ENCODE peak calls at places on chromosomes 11 and 22, in five cellular contexts. E, A, X, G and J are unnamed samples.

GRCh38 chr11:36492724-36493304 is 17.3 kb downstream of the TRAF6 start:
- DNase-seq in E (no peak), A (peak; percentile 73), X (peak; percentile 43), G (peak; percentile 46), J (no peak)

GRCh38 chr11:103696130-103696529 is 340.3 kb upstream of the DDI1 start:
- DNase-seq in E (no peak), A (no peak), X (no peak), G (peak; percentile 11), J (no peak)

GRCh38 chr11:68016161-68016903 is 6.2 kb downstream of the ALDH3B1 start:
- DNase-seq in E (no peak), A (no peak), X (no peak), G (no peak), J (no peak)

GRCh38 chr11:111520565-111520964 is 6.0 kb downstream of the HOATZ start:
- DNase-seq in E (no peak), A (no peak), X (no peak), G (no peak), J (no peak)

GRCh38 chr11:73291196-73291595 is 16.9 kb upstream of the ARHGEF17 start:
- DNase-seq in E (no peak), A (no peak), X (no peak), G (no peak), J (no peak)

GRCh38 chr22:31085493-31085824 is 4.3 kb downstream of the SMTN start:
- DNase-seq in E (peak; percentile 79), A (peak; percentile 74), X (no peak), G (no peak), J (no peak)

GRCh38 chr11:27705873-27706820 is 5.9 kb upstream of the BDNF start:
- DNase-seq in E (no peak), A (peak; percentile 79), X (peak; percentile 46), G (peak; percentile 71), J (no peak)

GRCh38 chr22:46043816-46044717 is 67.1 kb upstream of the WNT7B start:
- DNase-seq in E (peak; percentile 79), A (peak; percentile 68), X (no peak), G (no peak), J (no peak)

GRCh38 chr11:43508511-43508918 is 149.8 kb downstream of the TTC17 start:
- DNase-seq in E (no peak), A (no peak), X (peak; percentile 51), G (no peak), J (no peak)

GRCh38 chr11:73225001-73225686 is 7.1 kb downstream of the P2RY2 start:
- DNase-seq in E (no peak), A (peak; percentile 51), X (no peak), G (peak; percentile 12), J (no peak)

GRCh38 chr11:106208795-106209194 is 131.3 kb downstream of the AASDHPPT start:
- DNase-seq in E (no peak), A (no peak), X (no peak), G (peak; percentile 7), J (no peak)

GRCh38 chr11:123373754-123374621 is 56.1 kb upstream of the GRAMD1B start:
- DNase-seq in E (no peak), A (no peak), X (no peak), G (no peak), J (no peak)

GRCh38 chr11:66841861-66842260 is 1.4 kb upstream of the RCE1 start:
- DNase-seq in E (peak; percentile 15), A (no peak), X (no peak), G (no peak), J (no peak)

GRCh38 chr22:31488988-31489617 is 539 bp downstream of the EIF4ENIF1 start:
- DNase-seq in E (no peak), A (peak; percentile 65), X (no peak), G (peak; percentile 84), J (no peak)

GRCh38 chr11:120334332-120334731 is 1.9 kb upstream of the ARHGEF12 start:
- DNase-seq in E (no peak), A (no peak), X (no peak), G (no peak), J (no peak)

GRCh38 chr11:3224730-3225098 is 6.1 kb upstream of the MRGPRG start:
- DNase-seq in E (no peak), A (no peak), X (no peak), G (peak; percentile 66), J (peak; percentile 72)

GRCh38 chr22:28967163-28967562 is 83.8 kb downstream of the ZNRF3 start:
- DNase-seq in E (no peak), A (no peak), X (no peak), G (no peak), J (no peak)

GRCh38 chr11:118002541-118003019 is 16.4 kb downstream of the IL10RA start:
- DNase-seq in E (no peak), A (peak; percentile 35), X (no peak), G (no peak), J (no peak)

GRCh38 chr11:14309425-14310192 is 49.4 kb downstream of the RRAS2 start:
- DNase-seq in E (no peak), A (no peak), X (no peak), G (no peak), J (no peak)

GRCh38 chr11:47983464-47984397 is 3.4 kb downstream of the PTPRJ start:
- DNase-seq in E (no peak), A (no peak), X (no peak), G (no peak), J (no peak)

GRCh38 chr11:19674831-19675230 is 37.8 kb upstream of the NAV2 start:
- DNase-seq in E (no peak), A (no peak), X (no peak), G (no peak), J (no peak)

GRCh38 chr11:123235687-123236261 is 40.7 kb upstream of the CLMP start:
- DNase-seq in E (no peak), A (no peak), X (no peak), G (no peak), J (no peak)

GRCh38 chr11:113979427-113979826 is 4.5 kb downstream of the HTR3A start:
- DNase-seq in E (no peak), A (no peak), X (no peak), G (no peak), J (no peak)

GRCh38 chr22:42330953-42331525 is 60.6 kb upstream of the TCF20 start:
- DNase-seq in E (no peak), A (no peak), X (no peak), G (no peak), J (no peak)

GRCh38 chr22:27668828-27669797 is 132.4 kb downstream of the MN1 start:
- DNase-seq in E (no peak), A (peak; percentile 7), X (peak; percentile 70), G (no peak), J (no peak)

GRCh38 chr22:32364210-32364609 is 6.5 kb downstream of the RFPL3 start:
- DNase-seq in E (no peak), A (no peak), X (no peak), G (no peak), J (no peak)

GRCh38 chr11:125517116-125517804 is 21.2 kb upstream of the FEZ1 start:
- DNase-seq in E (no peak), A (peak; percentile 100), X (no peak), G (peak; percentile 61), J (no peak)

GRCh38 chr11:45399166-45399565 is 113.0 kb upstream of the SYT13 start:
- DNase-seq in E (no peak), A (no peak), X (no peak), G (no peak), J (no peak)

GRCh38 chr22:22099833-22100812 is 117.5 kb upstream of the TOP3B start:
- DNase-seq in E (no peak), A (peak; percentile 50), X (no peak), G (no peak), J (no peak)

GRCh38 chr11:35324183-35324582 is 95.2 kb downstream of the SLC1A2 start:
- DNase-seq in E (no peak), A (no peak), X (no peak), G (no peak), J (no peak)

GRCh38 chr11:64739871-64740270 is 4.1 kb downstream of the RASGRP2 start:
- DNase-seq in E (no peak), A (no peak), X (no peak), G (no peak), J (no peak)
- TF ChIP-seq CTCF in E (no peak), A (no peak), X (no peak), G (no peak), J (no peak)

DNA sequence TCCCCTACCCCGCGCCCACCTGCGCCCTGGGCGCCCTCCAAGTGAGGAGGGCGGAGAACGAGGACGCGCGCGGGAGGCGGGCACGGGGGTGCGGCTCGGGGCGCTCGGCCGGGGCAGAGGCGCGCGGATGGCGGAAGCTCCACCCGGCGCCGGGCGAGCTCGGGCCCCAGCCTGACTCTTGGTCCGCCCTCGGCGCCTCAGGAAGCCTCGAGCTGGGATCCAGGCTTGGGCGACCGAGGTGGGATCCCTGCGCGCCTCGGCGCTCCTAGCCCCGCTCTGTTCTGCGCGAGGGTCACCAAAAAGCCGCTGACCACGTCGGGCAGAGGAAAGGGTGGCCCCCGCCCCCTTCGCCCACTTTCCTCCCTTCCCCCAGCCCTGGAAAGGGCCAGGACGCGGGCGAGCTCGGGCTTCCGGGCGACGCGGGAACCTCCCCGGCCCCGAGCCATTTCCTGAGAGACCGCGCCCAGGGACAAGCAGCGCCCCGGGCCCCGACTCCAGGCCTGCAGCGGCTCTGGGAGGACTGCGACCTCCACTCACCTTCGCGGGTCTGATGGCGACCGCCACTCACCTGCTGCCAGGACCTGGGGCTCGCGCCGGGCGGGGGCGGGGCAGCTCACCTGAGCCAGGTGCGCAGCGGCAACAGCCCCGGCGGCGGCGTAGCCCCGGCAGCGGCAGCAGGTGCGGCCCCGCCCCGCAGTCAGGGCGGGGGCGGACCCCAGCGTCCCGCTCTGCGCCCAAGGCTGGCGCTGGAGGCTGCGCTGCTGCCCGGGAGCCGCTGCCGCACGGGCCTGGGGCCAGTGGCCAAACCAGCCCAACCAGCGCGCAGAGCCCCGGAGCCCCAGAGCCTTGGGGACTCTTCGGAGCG is 2.2 kb upstream of the SIGIRR start:
- DNase-seq in E (no peak), A (peak; percentile 93), X (peak; percentile 44), G (no peak), J (no peak)
- H3K27ac ChIP-seq in E (peak overlapping the region; percentile 63), A (no peak overlapping the region), X (peak overlapping the region; percentile 61), G (no peak overlapping the region), J (peak overlapping the region; percentile 56)

DNA sequence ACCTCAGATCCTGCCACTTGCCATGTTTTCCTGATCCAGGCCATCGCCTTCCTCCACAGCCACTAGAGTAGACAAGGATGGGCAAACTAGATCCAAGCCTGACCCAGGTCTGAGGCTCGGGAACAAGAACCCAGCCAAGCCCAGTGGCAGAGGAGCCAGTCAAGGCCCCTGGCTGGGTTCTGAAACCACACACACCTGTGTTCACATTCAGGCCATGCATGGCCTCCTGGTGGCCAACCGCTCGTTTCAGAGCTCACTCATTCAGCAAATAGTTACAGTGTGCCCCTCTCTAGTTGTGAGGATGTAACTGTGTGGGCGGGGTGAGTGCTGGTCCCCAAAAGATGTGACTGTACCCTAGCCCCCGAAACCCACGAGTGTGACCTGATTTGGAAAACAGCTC is 337.6 kb downstream of the CTTN start:
- DNase-seq in E (no peak), A (no peak), X (no peak), G (no peak), J (no peak)
- TF ChIP-seq CTCF in E (no peak), A (peak; percentile 7), X (no peak), G (no peak), J (no peak)

GRCh38 chr11:10655931-10656576 is 37.5 kb downstream of the IRAG1 start:
- DNase-seq in E (no peak), A (no peak), X (no peak), G (no peak), J (no peak)

GRCh38 chr11:10658621-10659338 is 34.8 kb downstream of the IRAG1 start:
- DNase-seq in E (no peak), A (no peak), X (no peak), G (no peak), J (no peak)

GRCh38 chr11:10660323-10660722 is 33.2 kb downstream of the IRAG1 start:
- DNase-seq in E (no peak), A (no peak), X (no peak), G (no peak), J (no peak)

GRCh38 chr11:10657308-10658271 is 36.0 kb downstream of the IRAG1 start:
- DNase-seq in E (no peak), A (peak; percentile 14), X (peak; percentile 23), G (no peak), J (no peak)

GRCh38 chr11:10659339-10660216 is 34.0 kb downstream of the IRAG1 start:
- DNase-seq in E (peak; percentile 24), A (no peak), X (peak; percentile 45), G (no peak), J (no peak)
- H3K27ac ChIP-seq in E (peak overlapping the region; percentile 67), A (no peak overlapping the region), X (peak overlapping the region; percentile 68), G (no peak overlapping the region), J (peak overlapping the region; percentile 82)